ENCODE peak calls at places on chromosome 22, in seven cellular contexts. M is PC-3, Q is hepatocyte, A is GM23248, Z is fibroblast of lung, E is mesenchymal stem cell, L is IMR-90. X is an unnamed sample. For H3K9me3, the result is how much of the 10 kb centered on the place peaks cover.

GRCh38 chr22:17269607-17270261 is 50.5 kb upstream of the ADA2 start:
- DNase-seq in Q (no peak), Z (no peak), E (no peak), L (no peak), A (no peak), M (no peak), X (no peak)

GRCh38 chr22:43000441-43001175 is 14.3 kb downstream of the PACSIN2 start:
- DNase-seq in Z (peak), Q (no peak), M (peak), A (peak), L (peak), E (peak), X (no peak)

GRCh38 chr22:37457093-37457893 is 28.9 kb downstream of the MFNG start:
- DNase-seq in Q (peak), M (peak), E (peak), L (peak), Z (peak), A (peak), X (peak)

GRCh38 chr22:43435851-43436535 is 24.2 kb downstream of the MPPED1 start:
- DNase-seq in A (no peak), L (no peak), Z (no peak), Q (no peak), E (no peak), M (no peak), X (no peak)

GRCh38 chr22:21947040-21948014 is 5.3 kb downstream of the PPM1F start:
- DNase-seq in L (peak), M (peak), A (peak), Q (peak), E (peak), Z (peak), X (peak)

GRCh38 chr22:24153353-24153752 is 27.9 kb upstream of the SUSD2 start:
- DNase-seq in Z (peak), E (peak), L (peak), Q (peak), M (no peak), A (peak), X (no peak)

GRCh38 chr22:23606204-23607131 is 25.7 kb downstream of the DRICH1 start:
- DNase-seq in M (no peak), E (no peak), Q (no peak), L (no peak), A (no peak), Z (no peak), X (no peak)

GRCh38 chr22:43891360-43892182 is at the start of gene PNPLA5:
- DNase-seq in E (no peak), L (peak), Z (peak), A (peak), M (no peak), Q (peak), X (peak)

GRCh38 chr22:20979940-20980453 is 2.1 kb upstream of the LZTR1 start:
- DNase-seq in E (no peak), A (no peak), L (no peak), Z (no peak), Q (no peak), M (no peak), X (peak)

GRCh38 chr22:23072035-23072910 is 2.0 kb downstream of the GNAZ start:
- DNase-seq in Z (peak), M (no peak), L (peak), A (peak), Q (no peak), E (no peak), X (no peak)

GRCh38 chr22:21933413-21933812 is 19.2 kb downstream of the PPM1F start:
- DNase-seq in E (no peak), L (no peak), A (no peak), Q (no peak), Z (no peak), M (no peak), X (no peak)

GRCh38 chr22:19663821-19664325 is 50.4 kb upstream of the SEPTIN5 start:
- DNase-seq in Q (no peak), Z (peak), M (no peak), A (peak), L (peak), E (peak), X (peak)

GRCh38 chr22:17664414-17665045 is 26.0 kb downstream of the BCL2L13 start:
- DNase-seq in Q (peak), L (no peak), E (no peak), A (no peak), M (no peak), Z (no peak), X (no peak)

GRCh38 chr22:19107730-19108074 is 14.5 kb downstream of the DGCR2 start:
- DNase-seq in M (no peak), L (no peak), A (no peak), Z (no peak), Q (no peak), E (no peak), X (no peak)

GRCh38 chr22:40482886-40483285 is 112.5 kb downstream of the SGSM3 start:
- DNase-seq in M (no peak), L (no peak), E (no peak), Q (no peak), Z (no peak), A (no peak), X (no peak)

GRCh38 chr22:24965822-24966626 is 13.5 kb downstream of the KIAA1671 start:
- DNase-seq in L (no peak), M (peak), Q (no peak), E (no peak), Z (no peak), A (no peak), X (no peak)

GRCh38 chr22:19655399-19655798 is 58.9 kb upstream of the SEPTIN5 start:
- DNase-seq in M (no peak), L (no peak), E (no peak), A (no peak), Q (no peak), Z (no peak), X (no peak)

GRCh38 chr22:22215659-22216449 is 28.7 kb upstream of the VPREB1 start:
- DNase-seq in Z (no peak), Q (no peak), A (no peak), L (no peak), M (no peak), E (no peak), X (no peak)

GRCh38 chr22:38172489-38173155 is 9.0 kb downstream of the PLA2G6 start:
- DNase-seq in M (peak), Q (no peak), A (peak), Z (peak), L (peak), E (no peak), X (no peak)

GRCh38 chr22:23053912-23054530 is 16.3 kb upstream of the GNAZ start:
- DNase-seq in M (no peak), L (no peak), A (no peak), Z (no peak), Q (no peak), E (no peak), X (no peak)

GRCh38 chr22:50304528-50305392 is 2.7 kb downstream of the PLXNB2 start:
- DNase-seq in A (peak), M (peak), L (no peak), Z (peak), Q (peak), E (no peak), X (no peak)

GRCh38 chr22:32042924-32043323 is at the start of gene SLC5A1:
- DNase-seq in Z (no peak), Q (no peak), M (peak), E (no peak), A (no peak), L (no peak), X (no peak)

GRCh38 chr22:22246706-22247105 is 2.1 kb downstream of the VPREB1 start:
- DNase-seq in Q (no peak), Z (no peak), A (no peak), L (no peak), E (no peak), M (no peak), X (no peak)

GRCh38 chr22:19488884-19489843 is 9.4 kb downstream of the CDC45 start:
- DNase-seq in Z (no peak), M (peak), Q (no peak), E (peak), A (peak), L (peak), X (no peak)

GRCh38 chr22:33658775-33659174 is 261.5 kb downstream of the LARGE1 start:
- DNase-seq in A (peak), L (peak), Q (peak), Z (no peak), E (peak), M (no peak), X (no peak)

GRCh38 chr22:23243006-23243573 is 62.8 kb downstream of the BCR start:
- DNase-seq in Q (peak), Z (peak), A (no peak), E (no peak), M (no peak), L (no peak), X (peak)

GRCh38 chr22:23079814-23080521 is 9.6 kb downstream of the GNAZ start:
- DNase-seq in M (no peak), Q (no peak), E (no peak), Z (no peak), A (no peak), L (no peak), X (no peak)

GRCh38 chr22:27231266-27231665 is 570.3 kb downstream of the MN1 start:
- DNase-seq in Z (no peak), E (no peak), Q (no peak), L (no peak), A (no peak), M (no peak), X (no peak)

GRCh38 chr22:21972293-21972779 is 10.3 kb downstream of the TOP3B start:
- DNase-seq in M (peak), Z (no peak), L (peak), A (peak), Q (peak), E (peak), X (peak)

GRCh38 chr22:43956383-43956782 is 1.1 kb downstream of the SAMM50 start:
- DNase-seq in Q (no peak), A (peak), M (no peak), Z (no peak), L (no peak), E (peak), X (no peak)

GRCh38 chr22:27115816-27116256 is 458.4 kb downstream of the MIAT start:
- DNase-seq in Q (peak), Z (peak), A (peak), M (peak), E (peak), L (peak), X (no peak)

GRCh38 chr22:17284917-17285316 is 65.7 kb upstream of the ADA2 start:
- DNase-seq in E (no peak), Z (no peak), M (no peak), L (no peak), A (no peak), Q (no peak), X (no peak)

GRCh38 chr22:25853902-25854301 is 111.9 kb downstream of the MYO18B start:
- DNase-seq in Q (no peak), Z (no peak), A (peak), L (no peak), E (no peak), M (peak), X (peak)

GRCh38 chr22:47354668-47355387 is 592.4 kb downstream of the TBC1D22A start:
- DNase-seq in A (no peak), Q (no peak), E (no peak), Z (no peak), M (no peak), L (no peak), X (no peak)

GRCh38 chr22:47355776-47356432 is 593.5 kb downstream of the TBC1D22A start:
- DNase-seq in E (no peak), Q (no peak), L (no peak), M (no peak), A (no peak), Z (no peak), X (no peak)

GRCh38 chr22:47351836-47352579 is 589.6 kb downstream of the TBC1D22A start:
- DNase-seq in M (no peak), Q (no peak), Z (no peak), L (no peak), A (no peak), E (no peak), X (no peak)

GRCh38 chr22:47355388-47355725 is 592.9 kb downstream of the TBC1D22A start:
- DNase-seq in E (no peak), M (no peak), L (no peak), Z (no peak), A (no peak), Q (no peak), X (no peak)

GRCh38 chr22:47352920-47353700 is 590.7 kb downstream of the TBC1D22A start:
- DNase-seq in L (no peak), A (no peak), Z (no peak), Q (no peak), M (no peak), E (no peak), X (no peak)
- H3K9me3 ChIP-seq in L (under half), A (under half), Z (under half), Q (under half), M (under half), E (under half), X (under half)

DNA sequence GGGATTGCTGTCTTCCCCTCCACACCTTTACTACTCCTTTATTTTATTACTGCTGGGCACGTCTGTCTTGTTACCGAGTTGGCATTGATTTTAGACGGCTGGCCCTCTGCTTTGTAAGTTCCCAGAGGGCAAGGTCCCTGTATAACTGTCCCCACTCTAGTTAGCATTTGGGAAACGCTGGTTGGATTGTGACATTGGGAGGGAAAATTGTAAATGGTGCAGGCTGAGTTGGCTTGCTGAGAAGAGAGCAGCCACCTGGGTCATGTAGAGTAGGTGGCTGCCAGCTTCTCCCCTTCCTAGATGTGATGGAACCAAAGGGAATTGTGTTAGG is 1.7 kb downstream of the TAB1 start:
- DNase-seq in M (no peak), A (no peak), L (no peak), Q (no peak), E (no peak), Z (no peak), X (no peak)
- H3K4me2 ChIP-seq in M (no peak), A (no peak), L (no peak), Q (no peak), E (no peak), Z (no peak), X (no peak)

DNA sequence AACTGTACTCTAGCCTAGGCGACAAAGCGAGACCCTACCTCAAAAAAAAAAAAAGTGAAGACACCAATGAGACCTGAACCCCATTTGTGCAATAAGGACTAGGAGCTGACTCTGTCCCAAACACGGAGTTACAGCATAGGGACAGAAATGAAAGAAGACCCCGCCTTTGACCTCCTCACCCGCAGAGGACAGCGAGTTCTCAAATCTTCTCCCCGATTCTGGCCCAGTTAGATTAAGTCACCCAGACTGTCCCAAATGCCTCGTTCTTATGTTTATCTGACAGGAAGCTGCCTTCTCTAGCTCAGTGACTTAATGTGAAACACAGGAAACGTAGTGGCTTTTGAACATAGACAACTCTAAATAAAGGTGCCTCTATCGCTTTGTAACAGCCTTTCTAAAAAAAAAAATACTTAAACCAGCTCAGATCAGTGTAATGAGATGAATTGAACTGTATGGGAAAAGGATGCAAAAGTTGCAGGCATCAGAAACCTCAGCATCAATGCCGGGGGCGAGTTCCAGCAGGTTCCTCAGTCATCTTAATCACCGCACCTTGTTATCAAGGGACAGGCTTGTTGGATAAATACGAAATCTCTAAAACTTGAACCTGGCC is 10.6 kb downstream of the MYH9 start:
- DNase-seq in Q (no peak), E (no peak), A (no peak), Z (no peak), M (no peak), L (no peak), X (no peak)
- H3K4me3 ChIP-seq in Q (no peak), E (no peak), A (no peak), Z (no peak), M (no peak), L (no peak), X (no peak)

DNA sequence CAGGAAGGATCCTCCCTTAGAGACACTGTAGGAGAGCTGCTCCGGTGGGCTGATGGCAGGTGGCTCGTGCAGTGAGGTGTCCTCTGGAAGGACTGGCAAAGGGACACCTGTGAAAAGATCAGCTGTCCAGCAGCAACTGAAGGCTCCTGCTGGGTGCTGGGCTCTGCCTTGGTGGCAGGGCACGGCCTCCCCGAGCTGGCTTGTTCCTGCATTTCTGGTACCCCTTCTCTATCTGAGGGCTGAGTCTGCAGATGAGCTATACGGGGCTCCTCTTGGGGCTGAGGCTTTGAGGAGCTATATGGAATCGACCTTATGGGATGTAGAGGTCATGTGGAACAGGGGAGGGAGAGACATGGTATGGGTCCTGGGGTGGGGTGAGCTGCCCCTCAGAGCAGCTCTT is 875.8 kb downstream of the BRD1 start:
- DNase-seq in Z (no peak), E (no peak), A (no peak), M (no peak), Q (no peak), L (no peak), X (no peak)
- H3K9me3 ChIP-seq in Z (under half), E (under half), A (under half), M (under half), Q (under half), L (half or more), X (under half)

GRCh38 chr22:45179276-45180049 is 15.7 kb downstream of the NUP50 start:
- DNase-seq in Z (no peak), Q (no peak), L (no peak), A (no peak), M (no peak), E (no peak), X (no peak)
- H3K4me2 ChIP-seq in Z (no peak), Q (no peak), L (no peak), A (no peak), M (no peak), E (no peak), X (no peak)

GRCh38 chr22:29338398-29338797 is 22.9 kb upstream of the RASL10A start:
- DNase-seq in Z (no peak), Q (no peak), E (no peak), L (no peak), A (no peak), M (no peak), X (no peak)
- H3K4me3 ChIP-seq in Z (no peak), Q (no peak), E (no peak), L (no peak), A (no peak), M (no peak), X (no peak)

GRCh38 chr22:48553694-48554308 is 1273.9 kb downstream of the BRD1 start:
- DNase-seq in L (no peak), Q (no peak), E (no peak), M (no peak), A (no peak), Z (no peak), X (no peak)
- H3K9me3 ChIP-seq in L (half or more), Q (under half), E (under half), M (under half), A (under half), Z (under half), X (under half)

DNA sequence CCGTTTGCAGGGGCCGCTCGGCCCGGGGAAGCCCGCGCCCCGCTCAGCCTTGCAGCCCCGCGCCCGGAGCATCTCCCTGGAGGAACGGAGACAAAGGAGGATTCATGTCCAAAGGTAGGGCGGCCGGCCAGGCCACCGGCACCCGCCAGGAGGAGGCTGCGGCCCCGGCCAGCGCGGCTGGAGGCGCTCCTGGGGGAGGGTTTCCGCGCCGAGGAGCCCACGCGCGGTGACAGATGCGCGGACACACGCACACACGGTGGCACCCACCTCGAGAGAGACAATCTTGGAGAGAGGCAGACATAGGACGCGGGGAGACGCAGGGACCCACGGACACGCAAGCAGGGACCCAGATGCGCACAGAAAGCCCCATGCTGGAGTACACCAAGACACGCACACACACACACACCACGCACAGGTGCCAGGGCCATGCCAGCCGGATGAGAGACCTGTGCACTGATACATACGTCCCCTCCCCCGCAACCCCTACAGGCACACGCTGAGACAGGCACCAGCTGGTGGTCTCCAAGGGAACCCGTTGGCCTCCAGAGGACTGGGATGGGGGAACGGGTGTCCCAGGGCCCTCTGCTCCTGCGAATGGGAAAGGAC is 7.8 kb downstream of the SEPTIN3 start:
- DNase-seq in M (no peak), E (no peak), L (no peak), Z (no peak), A (peak), Q (no peak), X (peak)
- H3K4me2 ChIP-seq in M (peak), E (peak), L (peak), Z (no peak), A (no peak), Q (peak), X (peak)

X was measured in neural progenitor cell.